ENCODE peak calls at places on chromosomes 1 and 21, in five cellular contexts. J is activated B cell treated with CpG ODN at 0.5 μM for 24 hours, B is GM10248, K is dorsolateral prefrontal cortex, I is mucosa of descending colon. V is an unnamed sample.

GRCh38 chr1:229225331-229225782 is 45.6 kb upstream of the RAB4A start:
- DNase-seq in J (no peak), I (peak; percentile 83), B (no peak), K (no peak), V (no peak)

GRCh38 chr1:113951719-113952118 is 22.6 kb downstream of the HIPK1 start:
- DNase-seq in B (no peak), I (no peak), K (no peak), J (no peak), V (no peak)

GRCh38 chr1:41580021-41580420 is 95.5 kb upstream of the EDN2 start:
- DNase-seq in B (no peak), K (no peak), J (no peak), I (no peak), V (no peak)

GRCh38 chr1:159009704-159010361 is at the start of gene IFI16:
- DNase-seq in I (no peak), K (no peak), J (no peak), B (peak; percentile 53), V (no peak)

GRCh38 chr1:63294797-63295594 is 27.4 kb upstream of the FOXD3 start:
- DNase-seq in B (no peak), I (no peak), K (no peak), J (no peak), V (no peak)

GRCh38 chr1:172397221-172397620 is 23.3 kb upstream of the C1orf105 start:
- DNase-seq in I (no peak), B (peak; percentile 21), K (no peak), J (no peak), V (no peak)

GRCh38 chr1:2398871-2399270 is 7.2 kb downstream of the RER1 start:
- DNase-seq in K (no peak), I (no peak), J (no peak), B (no peak), V (no peak)

GRCh38 chr1:119758584-119758983 is 10.1 kb downstream of the HMGCS2 start:
- DNase-seq in B (no peak), K (no peak), I (no peak), J (no peak), V (no peak)

GRCh38 chr1:33634806-33635205 is 162.4 kb downstream of the ZSCAN20 start:
- DNase-seq in I (no peak), K (no peak), J (no peak), B (peak; percentile 63), V (peak; percentile 31)

GRCh38 chr1:181149326-181150000 is 61.0 kb downstream of the IER5 start:
- DNase-seq in I (peak; percentile 69), J (no peak), B (peak; percentile 59), K (no peak), V (no peak)

GRCh38 chr1:155126494-155127104 is 1.1 kb upstream of the EFNA1 start:
- DNase-seq in I (peak; percentile 73), K (peak; percentile 59), J (no peak), B (no peak), V (peak; percentile 39)

GRCh38 chr1:51690285-51690961 is 73.5 kb downstream of the OSBPL9 start:
- DNase-seq in I (no peak), K (no peak), B (no peak), J (no peak), V (no peak)

GRCh38 chr21:15352009-15352408 is 287.2 kb upstream of the NRIP1 start:
- DNase-seq in K (no peak), B (no peak), J (no peak), I (no peak), V (no peak)

GRCh38 chr21:46295996-46296752 is 10.0 kb downstream of the YBEY start:
- DNase-seq in I (peak; percentile 86), J (peak; percentile 32), B (peak; percentile 65), K (peak; percentile 57), V (no peak)

GRCh38 chr1:92754000-92754787 is 30.7 kb downstream of the EVI5 start:
- DNase-seq in I (no peak), B (no peak), K (no peak), J (no peak), V (no peak)

GRCh38 chr1:153260473-153260979 is 1.0 kb downstream of the LORICRIN start:
- DNase-seq in I (no peak), J (no peak), B (peak; percentile 42), K (no peak), V (no peak)

GRCh38 chr1:32984090-32984828 is 19.6 kb upstream of the RNF19B start:
- DNase-seq in K (peak; percentile 60), J (no peak), B (no peak), I (no peak), V (no peak)

GRCh38 chr21:28336299-28336698 is 656.4 kb downstream of the LTN1 start:
- DNase-seq in B (no peak), J (no peak), I (no peak), K (no peak), V (no peak)
- TF ChIP-seq CTCF in B (no peak), J (no peak), I (no peak), K (peak; percentile 50), V (peak; percentile 65)

GRCh38 chr1:61892977-61893376 is 150.7 kb downstream of the PATJ start:
- DNase-seq in I (no peak), B (no peak), K (no peak), J (no peak), V (no peak)
- TF ChIP-seq CTCF in I (no peak), B (no peak), K (no peak), J (no peak), V (no peak)

DNA sequence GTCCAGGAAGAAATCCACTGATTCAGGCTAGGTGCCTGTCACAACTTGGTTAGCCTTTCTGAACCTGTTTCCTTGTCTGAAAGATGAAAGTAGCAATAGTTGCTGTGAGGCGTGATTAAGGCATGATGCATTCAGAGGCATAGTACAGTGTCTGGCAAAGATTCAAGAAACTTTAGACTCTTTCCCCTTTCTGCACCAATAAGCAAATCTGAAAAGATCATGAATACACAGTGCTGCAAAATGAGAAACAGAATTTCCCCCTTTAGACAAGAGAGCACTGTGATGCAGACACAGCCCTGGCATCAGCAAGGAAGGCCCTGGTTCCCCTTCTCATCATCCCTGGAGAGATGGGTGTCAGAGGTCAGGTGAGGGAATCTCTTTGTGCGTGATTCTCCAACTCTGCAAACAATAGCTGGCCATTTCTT is 41.9 kb downstream of the ITPKB start:
- DNase-seq in J (peak; percentile 48), K (no peak), B (peak; percentile 55), I (no peak), V (no peak)
- TF ChIP-seq CTCF in J (no peak), K (no peak), B (no peak), I (no peak), V (no peak)

DNA sequence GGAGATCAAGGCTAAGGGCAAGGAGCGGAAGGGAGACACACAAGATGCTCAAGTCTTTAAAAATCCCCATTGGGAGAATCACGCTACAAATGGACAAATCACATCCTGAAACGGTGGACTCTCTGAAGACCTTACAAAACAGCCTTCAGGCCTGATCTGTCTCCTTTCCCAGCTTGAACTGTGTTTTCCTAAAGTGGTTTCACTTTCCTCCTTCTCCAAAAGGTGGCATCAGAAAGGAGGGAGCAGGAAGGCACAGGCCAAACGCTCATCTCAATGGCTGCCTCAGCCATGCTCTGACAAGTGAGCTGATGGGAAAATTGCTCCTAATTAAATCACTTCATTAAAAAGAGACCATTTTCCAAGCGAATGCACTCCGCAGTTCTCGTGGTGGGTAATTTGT is 47.7 kb downstream of the UTP25 start:
- DNase-seq in J (no peak), I (no peak), K (no peak), B (no peak), V (no peak)
- TF ChIP-seq CTCF in J (no peak), I (no peak), K (no peak), B (no peak), V (peak; percentile 40)

GRCh38 chr21:40166291-40166843 is 299.1 kb downstream of the PCP4 start:
- DNase-seq in B (no peak), J (no peak), I (no peak), K (no peak), V (no peak)
- TF ChIP-seq CTCF in B (no peak), J (no peak), I (no peak), K (no peak), V (no peak)

GRCh38 chr1:173560300-173560699 is 42.6 kb downstream of the SLC9C2 start:
- DNase-seq in B (no peak), K (no peak), I (no peak), J (no peak), V (no peak)

GRCh38 chr1:173568483-173568882 is 34.4 kb downstream of the SLC9C2 start:
- DNase-seq in K (no peak), I (no peak), J (no peak), B (no peak), V (no peak)

GRCh38 chr1:173561263-173561662 is 41.6 kb downstream of the SLC9C2 start:
- DNase-seq in K (no peak), J (no peak), B (no peak), I (no peak), V (no peak)

DNA sequence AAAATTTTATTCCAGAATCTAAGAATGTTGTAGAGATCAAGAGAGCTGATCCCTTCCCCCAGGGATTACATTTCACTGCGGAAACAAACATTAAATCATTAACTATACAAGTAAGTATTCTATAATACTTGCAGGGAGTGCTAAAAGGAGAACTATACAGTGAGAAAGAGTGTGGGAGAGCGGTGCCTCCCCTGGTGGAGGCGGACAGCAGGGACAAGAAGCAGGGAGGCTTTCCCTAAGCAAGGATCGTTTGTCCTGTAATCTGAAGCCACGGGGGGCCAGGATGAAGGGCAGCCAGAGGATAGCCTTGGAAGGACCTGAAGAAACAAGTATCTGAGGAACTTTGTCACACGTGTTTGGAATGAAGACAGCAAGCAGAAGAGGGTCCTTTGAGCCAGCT is 40.1 kb downstream of the SLC9C2 start:
- DNase-seq in B (no peak), I (no peak), K (no peak), J (no peak), V (no peak)
- TF ChIP-seq CTCF in B (no peak), I (no peak), K (no peak), J (no peak), V (peak; percentile 10)